ENCODE peak calls at places on chromosomes 5 and 9, in five cellular contexts. F is WERI-Rb-1, N is fibroblast of lung, J is heart left ventricle, Y is neural progenitor cell. B is an unnamed sample. For H3K27me3, the result is how much of the 10 kb centered on the place peaks cover.

GRCh38 chr5:91126448-91126847 is 256.7 kb downstream of the ARRDC3 start:
- DNase-seq in F (no peak), N (peak), J (no peak), Y (no peak), B (no peak)

GRCh38 chr5:138354926-138355378 is 2.5 kb downstream of the KDM3B start:
- DNase-seq in F (no peak), N (peak), J (peak), Y (peak), B (peak)

GRCh38 chr5:150585781-150586461 is 54.5 kb upstream of the SYNPO start:
- DNase-seq in F (peak), N (no peak), J (no peak), Y (no peak), B (no peak)

GRCh38 chr9:82333671-82334070 is 345.1 kb downstream of the SPATA31D1 start:
- DNase-seq in F (no peak), N (peak), J (no peak), Y (no peak), B (no peak)

GRCh38 chr5:14229181-14229580 is 86.0 kb downstream of the TRIO start:
- DNase-seq in F (no peak), N (no peak), J (peak), Y (no peak), B (no peak)

GRCh38 chr9:136278221-136278620 is 25.7 kb downstream of the CCDC187 start:
- DNase-seq in F (no peak), N (no peak), J (no peak), Y (no peak), B (no peak)

GRCh38 chr9:5425006-5425628 is 12.6 kb downstream of the PLGRKT start:
- DNase-seq in F (no peak), N (no peak), J (no peak), Y (peak), B (peak)

GRCh38 chr5:146079695-146080361 is 25.5 kb downstream of the PLAC8L1 start:
- DNase-seq in F (no peak), N (peak), J (no peak), Y (no peak), B (no peak)

GRCh38 chr5:179235416-179236400 is 109.6 kb downstream of the ADAMTS2 start:
- DNase-seq in F (no peak), N (no peak), J (peak), Y (no peak), B (no peak)

GRCh38 chr5:149855371-149855770 is 89.2 kb downstream of the PDE6A start:
- DNase-seq in F (no peak), N (peak), J (no peak), Y (no peak), B (no peak)

GRCh38 chr9:104927216-104927911 is 591 bp downstream of the ABCA1 start:
- DNase-seq in F (peak), N (peak), J (peak), Y (peak), B (peak)

GRCh38 chr5:99025298-99026045 is 96.7 kb upstream of the CHD1 start:
- DNase-seq in F (no peak), N (no peak), J (no peak), Y (no peak), B (no peak)

GRCh38 chr5:45779874-45780671 is 83.9 kb upstream of the HCN1 start:
- DNase-seq in F (no peak), N (no peak), J (no peak), Y (no peak), B (no peak)
- H3K27me3 ChIP-seq in F (under half), N (under half), J (under half), Y (under half), B (under half)

DNA sequence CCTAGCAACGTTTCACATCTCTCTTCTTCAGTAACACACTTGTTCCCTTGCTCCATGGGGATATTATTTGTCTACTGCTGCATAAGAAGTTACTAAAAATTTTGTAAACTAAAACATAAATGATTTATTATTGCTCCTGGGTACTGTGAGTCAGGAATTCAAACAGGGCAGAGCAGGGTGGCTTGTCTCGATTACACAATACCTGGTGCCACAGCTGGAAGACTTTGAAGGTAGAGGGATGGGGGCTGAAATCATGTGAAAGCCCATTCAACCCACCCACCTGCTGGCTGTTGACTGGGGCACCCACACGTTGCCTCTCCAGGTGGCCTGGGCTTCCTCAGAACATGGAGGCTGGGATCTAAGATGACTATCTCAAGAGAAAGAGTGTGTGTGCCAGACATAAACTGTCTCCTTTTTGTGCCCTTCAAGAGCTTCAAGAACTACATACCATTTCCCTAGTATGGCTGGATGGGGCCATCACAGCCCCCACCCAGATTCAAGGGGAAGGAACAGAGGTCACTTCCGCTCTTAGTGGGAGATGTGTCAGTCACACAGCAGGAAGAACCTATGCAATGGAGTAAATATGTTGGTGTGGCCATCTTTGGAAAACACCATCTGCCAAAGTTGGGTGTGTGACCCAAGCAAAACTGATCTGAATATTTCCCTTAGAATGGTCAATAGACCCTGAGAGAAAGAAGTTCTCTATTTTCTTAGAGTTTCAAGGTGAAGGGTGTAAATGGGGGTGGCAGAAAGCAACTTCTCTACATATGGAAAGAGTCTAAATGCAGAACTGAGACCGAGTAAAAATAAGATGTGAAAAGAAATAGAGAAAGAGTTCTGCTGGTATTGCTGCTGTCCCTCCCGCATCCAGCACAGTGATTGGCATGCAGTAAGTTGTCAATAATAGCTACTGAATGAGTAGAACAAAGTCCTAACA is 212.9 kb downstream of the ESM1 start:
- DNase-seq in F (no peak), N (no peak), J (no peak), Y (no peak), B (no peak)
- H3K4me3 ChIP-seq in F (no peak), N (no peak), J (no peak), Y (no peak), B (no peak)

GRCh38 chr9:124498499-124499146 is 8.6 kb downstream of the NR5A1 start:
- DNase-seq in F (no peak), N (no peak), J (no peak), Y (no peak), B (no peak)

GRCh38 chr9:124497441-124497840 is 9.8 kb downstream of the NR5A1 start:
- DNase-seq in F (no peak), N (no peak), J (no peak), Y (no peak), B (no peak)

GRCh38 chr9:124498040-124498439 is 9.2 kb downstream of the NR5A1 start:
- DNase-seq in F (no peak), N (no peak), J (no peak), Y (no peak), B (no peak)

GRCh38 chr9:124500028-124500795 is 7.0 kb downstream of the NR5A1 start:
- DNase-seq in F (no peak), N (no peak), J (peak), Y (no peak), B (no peak)

DNA sequence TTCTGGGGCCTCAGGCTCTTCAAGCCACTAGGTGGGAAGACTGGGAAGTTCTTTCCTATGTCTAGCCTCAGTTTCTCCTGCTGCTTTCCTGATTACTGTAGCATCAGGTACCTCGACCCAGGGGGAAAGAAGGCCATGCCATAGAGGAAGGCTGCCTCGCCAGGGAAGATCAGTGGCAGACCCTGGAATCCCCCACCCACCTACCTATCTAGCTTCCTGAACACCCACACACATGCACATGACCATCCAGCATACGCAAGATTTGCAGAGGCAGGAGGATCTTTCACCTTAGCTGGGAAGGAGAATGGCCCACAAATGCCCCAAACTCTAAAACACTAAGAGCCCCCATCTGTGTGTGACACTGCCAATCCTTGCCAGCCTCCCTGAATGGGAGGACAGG is 8.0 kb downstream of the NR5A1 start:
- DNase-seq in F (no peak), N (no peak), J (no peak), Y (no peak), B (no peak)
- H3K27me3 ChIP-seq in F (under half), N (under half), J (half or more), Y (half or more), B (under half)

GRCh38 chr9:113139953-113140352 is 10.9 kb upstream of the SLC31A2 start:
- DNase-seq in F (no peak), N (no peak), J (no peak), Y (no peak), B (no peak)

GRCh38 chr9:113138760-113139159 is 12.0 kb upstream of the SLC31A2 start:
- DNase-seq in F (no peak), N (no peak), J (no peak), Y (no peak), B (no peak)

GRCh38 chr9:113148377-113148715 is 2.5 kb upstream of the SLC31A2 start:
- DNase-seq in F (no peak), N (no peak), J (no peak), Y (no peak), B (no peak)

GRCh38 chr9:113139225-113139829 is 11.5 kb upstream of the SLC31A2 start:
- DNase-seq in F (no peak), N (no peak), J (no peak), Y (no peak), B (no peak)

GRCh38 chr9:113143432-113144227 is 7.2 kb upstream of the SLC31A2 start:
- DNase-seq in F (no peak), N (no peak), J (no peak), Y (no peak), B (no peak)
- H3K4me3 ChIP-seq in F (no peak), N (no peak), J (no peak), Y (no peak), B (no peak)

B was measured in H7.